ENCODE peak calls at places on chromosome 19, in four cellular contexts. W is neuronal stem cell; I is stimulated activated CD4-positive, alpha-beta T cell treated with anti-CD3 and anti-CD28 coated beads, Interleukin-4, amount 100 ng/mL, for 48 hours; Q is frontal cortex. E is an unnamed sample.

GRCh38 chr19:18637644-18638630 is 1.1 kb downstream of the KLHL26 start:
- DNase-seq in W (no peak), I (no peak), Q (no peak), E (no peak)

GRCh38 chr19:6476155-6476895 is 5.3 kb downstream of the DENND1C start:
- DNase-seq in W (peak), I (peak), Q (peak), E (no peak)

GRCh38 chr19:51325161-51325979 is 13.9 kb downstream of the IGLON5 start:
- DNase-seq in W (no peak), I (no peak), Q (no peak), E (no peak)

GRCh38 chr19:16368385-16369305 is 44.0 kb downstream of the KLF2 start:
- DNase-seq in W (no peak), I (no peak), Q (no peak), E (no peak)

GRCh38 chr19:23887642-23888041 is 27.0 kb upstream of the ZNF726 start:
- DNase-seq in W (no peak), I (no peak), Q (no peak), E (no peak)

GRCh38 chr19:6138066-6138465 is 2.6 kb downstream of the ACSBG2 start:
- DNase-seq in W (no peak), I (no peak), Q (no peak), E (no peak)

GRCh38 chr19:9054768-9055167 is 32.1 kb upstream of the OR1M1 start:
- DNase-seq in W (peak), I (no peak), Q (no peak), E (no peak)

GRCh38 chr19:36331353-36332228 is 47.4 kb downstream of the ZFP14 start:
- DNase-seq in W (peak), I (peak), Q (peak), E (peak)

GRCh38 chr19:15294591-15294990 is 37.7 kb downstream of the BRD4 start:
- DNase-seq in W (no peak), I (no peak), Q (no peak), E (no peak)

GRCh38 chr19:52171321-52172169 is at the start of gene ZNF836:
- DNase-seq in W (peak), I (peak), Q (peak), E (peak)

GRCh38 chr19:7211191-7211988 is 82.8 kb downstream of the INSR start:
- DNase-seq in W (no peak), I (no peak), Q (no peak), E (no peak)

GRCh38 chr19:33248104-33248503 is 22.5 kb upstream of the SLC7A10 start:
- DNase-seq in W (no peak), I (no peak), Q (no peak), E (no peak)

GRCh38 chr19:54551950-54552912 is 21.4 kb upstream of the LILRA2 start:
- DNase-seq in W (no peak), I (no peak), Q (no peak), E (peak)

GRCh38 chr19:51628153-51628939 is 1.9 kb downstream of the SIGLEC5 start:
- DNase-seq in W (no peak), I (no peak), Q (no peak), E (no peak)

GRCh38 chr19:18942692-18943091 is 1.7 kb upstream of the HOMER3 start:
- DNase-seq in W (no peak), I (no peak), Q (no peak), E (no peak)

GRCh38 chr19:39420769-39421168 is 8.3 kb downstream of the PLEKHG2 start:
- DNase-seq in W (no peak), I (no peak), Q (no peak), E (no peak)

GRCh38 chr19:8342684-8343482 is at the start of gene KANK3:
- DNase-seq in W (peak), I (peak), Q (peak), E (peak)

GRCh38 chr19:13985771-13986347 is 20.3 kb downstream of the RFX1 start:
- DNase-seq in W (no peak), I (no peak), Q (no peak), E (no peak)

GRCh38 chr19:40599331-40600085 is 1.7 kb upstream of the LTBP4 start:
- DNase-seq in W (no peak), I (no peak), Q (peak), E (no peak)

GRCh38 chr19:57850553-57851017 is 926 bp downstream of the ZNF587 start:
- DNase-seq in W (peak), I (peak), Q (no peak), E (no peak)

GRCh38 chr19:531009-531752 is 379 bp upstream of the CDC34 start:
- DNase-seq in W (peak), I (peak), Q (peak), E (peak)

GRCh38 chr19:55526216-55527196 is 10.4 kb downstream of the SBK2 start:
- DNase-seq in W (no peak), I (no peak), Q (no peak), E (no peak)

GRCh38 chr19:31678421-31678820 is 329.2 kb upstream of the TSHZ3 start:
- DNase-seq in W (no peak), I (no peak), Q (no peak), E (no peak)

GRCh38 chr19:45890877-45891276 is 4.9 kb upstream of the IRF2BP1 start:
- DNase-seq in W (no peak), I (no peak), Q (no peak), E (no peak)

GRCh38 chr19:18364826-18365528 is 21.0 kb upstream of the GDF15 start:
- DNase-seq in W (no peak), I (no peak), Q (no peak), E (peak)

GRCh38 chr19:1082165-1082927 is 12.8 kb downstream of the POLR2E start:
- DNase-seq in W (peak), I (peak), Q (no peak), E (no peak)

GRCh38 chr19:47766359-47766620 is 12.2 kb upstream of the SELENOW start:
- DNase-seq in W (no peak), I (no peak), Q (no peak), E (no peak)

GRCh38 chr19:12353375-12353774 is 12.1 kb downstream of the ZNF442 start:
- DNase-seq in W (no peak), I (no peak), Q (no peak), E (no peak)

GRCh38 chr19:13036366-13036976 is 41.2 kb downstream of the NFIX start:
- DNase-seq in W (no peak), I (no peak), Q (no peak), E (no peak)

GRCh38 chr19:33390908-33391630 is 17.6 kb downstream of the CEBPG start:
- DNase-seq in W (no peak), I (no peak), Q (no peak), E (no peak)

GRCh38 chr19:41933693-41934426 is 5.6 kb upstream of the ERFL start:
- DNase-seq in W (no peak), I (no peak), Q (no peak), E (no peak)

GRCh38 chr19:20078696-20079095 is 896 bp downstream of the ZNF90 start:
- DNase-seq in W (peak), I (no peak), Q (no peak), E (no peak)

GRCh38 chr19:1067341-1068103 is 555 bp downstream of the ARHGAP45 start:
- DNase-seq in W (no peak), I (no peak), Q (no peak), E (no peak)

GRCh38 chr19:31348416-31349159 is 648 bp downstream of the TSHZ3 start:
- DNase-seq in W (no peak), I (no peak), Q (no peak), E (no peak)

GRCh38 chr19:19591133-19591825 is 27.2 kb downstream of the PBX4 start:
- DNase-seq in W (no peak), I (peak), Q (no peak), E (peak)

GRCh38 chr19:54448037-54448773 is 794 bp upstream of the LENG8 start:
- DNase-seq in W (no peak), I (peak), Q (no peak), E (no peak)

E was measured in GM19239.